ENCODE peak calls at places on chromosomes 7 and 10, in six cellular contexts. L is retinal pigment epithelial cell, Z is neuronal stem cell, X is naive B cell, D is MV-4-11, Y is BJ. J is an unnamed sample.
A peak's percentile ranks its signal among the peaks of the same experiment; 100 is the strongest.

GRCh38 chr7:143487566-143487965 is 9.9 kb downstream of the TAS2R41 start:
- DNase-seq in D (no peak), L (no peak), Z (no peak), X (no peak), Y (no peak), J (peak; percentile 34)

GRCh38 chr7:6221340-6222319 is 50.8 kb downstream of the CYTH3 start:
- DNase-seq in Y (no peak), D (peak; percentile 87), X (peak; percentile 8), L (no peak), Z (no peak), J (no peak)

GRCh38 chr7:131908719-131909118 is 352.3 kb upstream of the PODXL start:
- DNase-seq in D (no peak), Z (no peak), Y (no peak), L (no peak), X (no peak), J (no peak)

GRCh38 chr10:119274519-119275045 is 67.2 kb downstream of the GRK5 start:
- DNase-seq in D (no peak), L (no peak), Z (no peak), Y (no peak), X (no peak), J (no peak)

GRCh38 chr10:130110236-130111114 is at the start of gene C10orf143:
- DNase-seq in D (peak; percentile 93), Y (peak; percentile 83), Z (peak; percentile 96), X (peak; percentile 100), L (peak; percentile 89), J (peak; percentile 97)

GRCh38 chr10:93072225-93072712 is 1.4 kb upstream of the CYP26A1 start:
- DNase-seq in Z (no peak), D (no peak), L (no peak), Y (no peak), X (no peak), J (no peak)

GRCh38 chr7:128863433-128863989 is 855 bp downstream of the ATP6V1F start:
- DNase-seq in Y (no peak), Z (peak; percentile 51), X (no peak), D (peak; percentile 63), L (peak; percentile 61), J (peak; percentile 77)

GRCh38 chr10:131742371-131743000 is 158.3 kb upstream of the PPP2R2D start:
- DNase-seq in Y (no peak), D (no peak), X (no peak), Z (no peak), L (no peak), J (no peak)

GRCh38 chr7:156820445-156821063 is 72.4 kb downstream of the LMBR1 start:
- DNase-seq in Y (no peak), D (no peak), X (no peak), L (no peak), Z (no peak), J (no peak)

GRCh38 chr7:4129481-4130122 is 552.5 kb upstream of the FOXK1 start:
- DNase-seq in L (no peak), Y (no peak), D (no peak), Z (no peak), X (no peak), J (no peak)

GRCh38 chr10:124013916-124014315 is 79.5 kb downstream of the CHST15 start:
- DNase-seq in Z (no peak), D (no peak), X (no peak), Y (no peak), L (no peak), J (no peak)

J was measured in cardiac muscle cell.